ENCODE peak calls at places on chromosomes 4 and X, in five cellular contexts. One of them, this sample, is unnamed.

GRCh38 chr4:116598155-116598979 is 487.0 kb downstream of the TRAM1L1 start:
- DNase-seq in stomach: no peak
- DNase-seq in HCT116: no peak
- DNase-seq in sigmoid colon: no peak
- DNase-seq in H1: no peak
- DNase-seq in this sample: no peak

GRCh38 chr4:67746797-67747495 is 7.2 kb downstream of the GNRHR start:
- DNase-seq in stomach: no peak
- DNase-seq in HCT116: peak; percentile 37
- DNase-seq in sigmoid colon: no peak
- DNase-seq in H1: no peak
- DNase-seq in this sample: no peak

GRCh38 chr4:146336413-146336807 is 122.1 kb downstream of the REELD1 start:
- DNase-seq in stomach: no peak
- DNase-seq in HCT116: no peak
- DNase-seq in sigmoid colon: no peak
- DNase-seq in H1: no peak
- DNase-seq in this sample: no peak

GRCh38 chr4:41129128-41129754 is 85.1 kb downstream of the APBB2 start:
- DNase-seq in stomach: no peak
- DNase-seq in HCT116: no peak
- DNase-seq in sigmoid colon: no peak
- DNase-seq in H1: no peak
- DNase-seq in this sample: no peak

GRCh38 chr4:150768492-150768891 is 186.5 kb downstream of the MAB21L2 start:
- DNase-seq in stomach: no peak
- DNase-seq in HCT116: no peak
- DNase-seq in sigmoid colon: no peak
- DNase-seq in H1: no peak
- DNase-seq in this sample: no peak

GRCh38 chr4:5782829-5783476 is 72.0 kb downstream of the EVC start:
- DNase-seq in stomach: no peak
- DNase-seq in HCT116: no peak
- DNase-seq in sigmoid colon: peak; percentile 18
- DNase-seq in H1: no peak
- DNase-seq in this sample: no peak

GRCh38 chr4:101081166-101081565 is 266.2 kb downstream of the PPP3CA start:
- DNase-seq in stomach: no peak
- DNase-seq in HCT116: no peak
- DNase-seq in sigmoid colon: no peak
- DNase-seq in H1: no peak
- DNase-seq in this sample: no peak

GRCh38 chr4:180913750-180914149 is 1329.5 kb upstream of the TENM3 start:
- DNase-seq in stomach: no peak
- DNase-seq in HCT116: peak; percentile 12
- DNase-seq in sigmoid colon: no peak
- DNase-seq in H1: no peak
- DNase-seq in this sample: no peak

GRCh38 chrX:145292208-145292607 is 44.9 kb downstream of the SPANXN1 start:
- DNase-seq in stomach: no peak
- DNase-seq in HCT116: no peak
- DNase-seq in sigmoid colon: no peak
- DNase-seq in H1: no peak
- DNase-seq in this sample: no peak

GRCh38 chr4:51885371-51885770 is 42.4 kb downstream of the DCUN1D4 start:
- DNase-seq in stomach: no peak
- DNase-seq in HCT116: peak; percentile 13
- DNase-seq in sigmoid colon: no peak
- DNase-seq in H1: no peak
- DNase-seq in this sample: no peak

GRCh38 chrX:118948270-118948669 is 26.1 kb upstream of the LONRF3 start:
- DNase-seq in stomach: no peak
- DNase-seq in HCT116: no peak
- DNase-seq in sigmoid colon: no peak
- DNase-seq in H1: no peak
- DNase-seq in this sample: no peak

GRCh38 chr4:119034276-119035008 is 101.2 kb upstream of the MYOZ2 start:
- DNase-seq in stomach: no peak
- DNase-seq in HCT116: no peak
- DNase-seq in sigmoid colon: no peak
- DNase-seq in H1: no peak
- DNase-seq in this sample: no peak

GRCh38 chr4:165967486-165967885 is 94.4 kb downstream of the TLL1 start:
- DNase-seq in stomach: no peak
- DNase-seq in HCT116: no peak
- DNase-seq in sigmoid colon: no peak
- DNase-seq in H1: no peak
- DNase-seq in this sample: no peak

GRCh38 chr4:155809835-155810234 is 51.0 kb downstream of the GUCY1B1 start:
- DNase-seq in stomach: no peak
- DNase-seq in HCT116: peak; percentile 85
- DNase-seq in sigmoid colon: no peak
- DNase-seq in H1: no peak
- DNase-seq in this sample: no peak

GRCh38 chrX:53242310-53242709 is 17.3 kb upstream of the KDM5C start:
- DNase-seq in stomach: no peak
- DNase-seq in HCT116: no peak
- DNase-seq in sigmoid colon: no peak
- DNase-seq in H1: no peak
- DNase-seq in this sample: no peak

DNA sequence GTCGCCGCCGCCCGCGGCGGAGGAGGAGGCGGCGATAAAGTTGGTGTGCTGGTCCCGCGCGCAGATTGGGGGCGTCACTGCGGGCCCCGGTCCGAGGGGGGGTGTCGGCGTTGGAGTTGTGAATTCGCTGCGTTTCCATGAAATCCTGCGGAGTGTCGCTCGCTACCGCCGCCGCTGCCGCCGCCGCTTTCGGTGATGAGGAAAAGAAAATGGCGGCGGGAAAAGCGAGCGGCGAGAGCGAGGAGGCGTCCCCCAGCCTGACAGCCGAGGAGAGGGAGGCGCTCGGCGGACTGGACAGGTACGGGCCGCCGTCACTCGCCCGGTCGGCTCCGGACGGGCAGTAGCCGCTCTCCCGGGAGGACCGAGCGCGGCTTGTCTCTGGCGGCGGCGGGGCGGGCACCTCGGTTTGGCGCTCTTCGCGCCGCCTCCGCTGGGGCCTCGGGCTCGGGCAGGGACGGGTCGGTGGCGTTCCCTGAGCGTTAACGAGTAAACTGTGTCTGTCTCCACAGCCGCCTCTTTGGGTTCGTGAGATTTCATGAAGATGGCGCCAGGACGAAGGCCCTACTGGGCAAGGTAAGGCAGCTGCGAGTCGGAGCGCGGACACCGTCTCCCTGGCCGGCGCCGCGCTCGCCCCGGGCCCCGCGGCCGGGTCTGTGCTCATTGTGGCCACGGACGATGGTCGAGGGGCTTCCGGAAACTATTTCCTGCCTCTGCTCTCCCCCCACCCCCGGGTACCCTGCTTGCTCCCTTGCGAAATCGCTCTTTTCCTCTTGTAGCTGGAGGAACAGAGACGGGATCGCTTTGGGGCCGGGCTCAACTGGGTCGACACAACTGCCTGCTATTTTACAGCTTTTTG is 655 bp downstream of the KDM6A start:
- DNase-seq in stomach: peak; percentile 58
- DNase-seq in HCT116: no peak
- DNase-seq in sigmoid colon: peak; percentile 81
- DNase-seq in H1: no peak
- DNase-seq in this sample: no peak
- TF ChIP-seq POLR2AphosphoS5 in stomach: no peak
- TF ChIP-seq POLR2AphosphoS5 in HCT116: no peak
- TF ChIP-seq POLR2AphosphoS5 in sigmoid colon: no peak
- TF ChIP-seq POLR2AphosphoS5 in H1: peak; percentile 34
- TF ChIP-seq POLR2AphosphoS5 in this sample: no peak

GRCh38 chr4:184457530-184458249 is 16.7 kb downstream of the IRF2 start:
- DNase-seq in stomach: no peak
- DNase-seq in HCT116: no peak
- DNase-seq in sigmoid colon: no peak
- DNase-seq in H1: no peak
- DNase-seq in this sample: no peak
- H3K4me1 ChIP-seq in stomach: peaks cover 94% of the 10 kb centered on the region
- H3K4me1 ChIP-seq in HCT116: no peaks in the 10 kb centered on the region
- H3K4me1 ChIP-seq in sigmoid colon: peaks cover 33% of the 10 kb centered on the region
- H3K4me1 ChIP-seq in H1: peaks cover 19% of the 10 kb centered on the region
- H3K4me1 ChIP-seq in this sample: peaks cover 53% of the 10 kb centered on the region

DNA sequence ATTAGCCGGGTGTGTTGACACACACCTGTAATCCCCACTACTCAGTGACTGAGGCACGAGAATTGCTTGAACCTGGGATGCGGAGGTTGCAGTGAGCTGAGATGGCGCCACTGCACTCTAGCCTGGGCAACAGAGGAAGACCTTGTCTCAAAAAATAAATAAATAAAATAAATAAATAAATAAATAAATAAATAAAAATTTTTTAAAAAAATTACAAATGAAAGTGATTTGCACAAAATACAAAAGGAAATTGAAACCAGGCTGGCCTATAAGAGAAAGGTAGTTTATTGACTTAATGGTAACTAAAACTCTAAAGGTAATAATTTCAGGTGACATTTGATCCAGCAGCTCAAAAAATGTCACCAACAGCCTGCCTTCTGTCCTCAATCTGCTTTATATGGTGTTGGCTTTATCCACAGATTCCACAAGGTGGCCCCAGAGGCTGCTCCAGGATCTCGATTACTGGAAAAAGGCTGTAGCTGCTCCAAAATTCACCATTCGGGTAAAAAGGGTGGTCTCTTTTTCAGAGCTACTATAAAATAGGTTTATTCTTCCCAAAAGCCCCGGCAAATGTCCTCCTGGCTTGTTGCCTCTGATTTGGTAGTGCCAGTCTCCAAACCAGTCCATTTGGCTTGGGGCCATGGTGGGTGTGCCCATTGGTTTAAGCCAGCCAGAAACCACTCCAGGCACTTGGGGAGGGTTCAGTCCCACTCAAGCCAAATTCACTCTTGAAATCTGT is 61.4 kb upstream of the TRIM2 start:
- DNase-seq in stomach: peak; percentile 89
- DNase-seq in HCT116: peak; percentile 68
- DNase-seq in sigmoid colon: peak; percentile 82
- DNase-seq in H1: no peak
- DNase-seq in this sample: no peak
- TF ChIP-seq POLR2AphosphoS5 in stomach: no peak
- TF ChIP-seq POLR2AphosphoS5 in HCT116: peak; percentile 10
- TF ChIP-seq POLR2AphosphoS5 in sigmoid colon: no peak
- TF ChIP-seq POLR2AphosphoS5 in H1: no peak
- TF ChIP-seq POLR2AphosphoS5 in this sample: no peak

GRCh38 chr4:147813107-147813773 is 81.4 kb downstream of the ARHGAP10 start:
- DNase-seq in stomach: no peak
- DNase-seq in HCT116: no peak
- DNase-seq in sigmoid colon: no peak
- DNase-seq in H1: no peak
- DNase-seq in this sample: no peak
- H3K4me1 ChIP-seq in stomach: peaks cover 87% of the 10 kb centered on the region
- H3K4me1 ChIP-seq in HCT116: no peaks in the 10 kb centered on the region
- H3K4me1 ChIP-seq in sigmoid colon: peaks cover 99% of the 10 kb centered on the region
- H3K4me1 ChIP-seq in H1: no peaks in the 10 kb centered on the region
- H3K4me1 ChIP-seq in this sample: peaks cover 70% of the 10 kb centered on the region

DNA sequence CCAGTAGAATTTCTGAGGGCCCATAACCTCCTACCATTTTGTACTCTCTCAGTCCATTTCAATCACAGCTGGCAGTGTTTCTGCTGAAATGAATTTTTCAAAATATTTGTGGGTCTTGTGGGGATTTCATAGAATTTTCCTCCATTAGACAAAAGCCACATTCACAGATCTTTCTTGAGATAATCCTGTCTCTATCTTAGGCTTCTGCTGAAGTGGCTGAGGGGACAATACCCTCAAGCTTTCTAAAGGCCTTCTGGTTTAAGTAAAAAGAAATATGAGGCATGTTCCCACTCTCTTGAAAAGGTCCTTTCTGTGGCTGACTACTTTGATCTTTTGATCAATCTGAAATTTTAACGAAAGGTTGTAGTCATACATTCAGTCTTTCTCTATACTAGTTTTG is 1930.0 kb upstream of the AGA start:
- DNase-seq in stomach: no peak
- DNase-seq in HCT116: no peak
- DNase-seq in sigmoid colon: no peak
- DNase-seq in H1: no peak
- DNase-seq in this sample: no peak
- TF ChIP-seq POLR2AphosphoS5 in stomach: no peak
- TF ChIP-seq POLR2AphosphoS5 in HCT116: no peak
- TF ChIP-seq POLR2AphosphoS5 in sigmoid colon: no peak
- TF ChIP-seq POLR2AphosphoS5 in H1: no peak
- TF ChIP-seq POLR2AphosphoS5 in this sample: no peak

DNA sequence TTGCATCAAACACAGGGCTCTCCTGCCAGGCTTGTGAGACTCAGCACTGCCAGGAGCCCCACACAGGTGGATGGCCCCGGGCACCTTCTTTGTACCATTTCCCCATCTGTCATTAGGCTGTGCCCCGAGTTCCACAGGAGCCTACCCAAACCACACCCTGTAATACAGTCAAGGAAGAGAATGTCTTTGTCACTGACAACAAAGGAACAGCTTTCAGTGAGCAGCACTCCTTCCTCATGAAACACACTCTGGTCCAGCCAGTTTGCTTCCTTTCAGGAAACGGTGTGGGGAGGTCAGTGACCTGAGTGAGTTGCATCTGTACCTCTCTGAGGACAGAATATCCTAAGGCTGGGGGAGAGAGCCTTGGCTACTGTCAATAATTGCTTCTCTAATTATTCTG is 53.7 kb downstream of the LNX1 start:
- DNase-seq in stomach: no peak
- DNase-seq in HCT116: no peak
- DNase-seq in sigmoid colon: no peak
- DNase-seq in H1: no peak
- DNase-seq in this sample: no peak
- H3K4me1 ChIP-seq in stomach: peaks cover 21% of the 10 kb centered on the region
- H3K4me1 ChIP-seq in HCT116: no peaks in the 10 kb centered on the region
- H3K4me1 ChIP-seq in sigmoid colon: peaks cover 39% of the 10 kb centered on the region
- H3K4me1 ChIP-seq in H1: no peaks in the 10 kb centered on the region
- H3K4me1 ChIP-seq in this sample: peaks cover 55% of the 10 kb centered on the region

GRCh38 chr4:2249526-2249991 is 7.6 kb upstream of the HAUS3 start:
- DNase-seq in stomach: no peak
- DNase-seq in HCT116: no peak
- DNase-seq in sigmoid colon: no peak
- DNase-seq in H1: no peak
- DNase-seq in this sample: peak; percentile 83

GRCh38 chr4:2250764-2251072 is 8.8 kb upstream of the HAUS3 start:
- DNase-seq in stomach: no peak
- DNase-seq in HCT116: no peak
- DNase-seq in sigmoid colon: peak; percentile 49
- DNase-seq in H1: no peak
- DNase-seq in this sample: no peak

GRCh38 chr4:2251073-2251794 is 9.3 kb upstream of the HAUS3 start:
- DNase-seq in stomach: peak; percentile 17
- DNase-seq in HCT116: no peak
- DNase-seq in sigmoid colon: peak; percentile 62
- DNase-seq in H1: no peak
- DNase-seq in this sample: no peak

GRCh38 chr4:2248821-2249261 is 6.9 kb upstream of the HAUS3 start:
- DNase-seq in stomach: no peak
- DNase-seq in HCT116: no peak
- DNase-seq in sigmoid colon: no peak
- DNase-seq in H1: no peak
- DNase-seq in this sample: no peak

GRCh38 chr4:2250003-2250763 is 8.3 kb upstream of the HAUS3 start:
- DNase-seq in stomach: peak; percentile 23
- DNase-seq in HCT116: no peak
- DNase-seq in sigmoid colon: no peak
- DNase-seq in H1: no peak
- DNase-seq in this sample: no peak
- TF ChIP-seq POLR2AphosphoS5 in stomach: no peak
- TF ChIP-seq POLR2AphosphoS5 in HCT116: no peak
- TF ChIP-seq POLR2AphosphoS5 in sigmoid colon: no peak
- TF ChIP-seq POLR2AphosphoS5 in H1: no peak
- TF ChIP-seq POLR2AphosphoS5 in this sample: no peak